ENCODE peak calls at places on chromosomes 7 and 10, in four cellular contexts. C is H9, V is H1, L is mesendoderm. N is an unnamed sample. For H3K79me2, the result is how much of the 10 kb centered on the place peaks cover.

GRCh38 chr10:11874568-11875182 is 51.5 kb downstream of the PROSER2 start:
- DNase-seq in C (peak), V (no peak), L (peak), N (peak)

GRCh38 chr10:116817780-116818343 is 31.4 kb upstream of the ENO4 start:
- DNase-seq in C (no peak), V (no peak), L (no peak), N (no peak)

GRCh38 chr7:387132-388022 is 97.4 kb downstream of the FOXL3 start:
- DNase-seq in C (no peak), V (no peak), L (no peak), N (no peak)

GRCh38 chr7:47153076-47153475 is 428.8 kb downstream of the TNS3 start:
- DNase-seq in C (no peak), V (no peak), L (no peak), N (peak)

GRCh38 chr10:70478191-70479160 is at the start of gene PALD1:
- DNase-seq in C (peak), V (no peak), L (peak), N (peak)

GRCh38 chr10:121578965-121579364 is 19.3 kb downstream of the FGFR2 start:
- DNase-seq in C (no peak), V (no peak), L (no peak), N (no peak)

GRCh38 chr10:132884691-132885271 is 57.6 kb downstream of the CFAP46 start:
- DNase-seq in C (no peak), V (no peak), L (no peak), N (no peak)

GRCh38 chr7:134943785-134944400 is 42.4 kb upstream of the AGBL3 start:
- DNase-seq in C (no peak), V (no peak), L (no peak), N (peak)

GRCh38 chr10:60549686-60550085 is 160.0 kb upstream of the ANK3 start:
- DNase-seq in C (no peak), V (no peak), L (peak), N (peak)

GRCh38 chr7:87339373-87339897 is 6.0 kb upstream of the CROT start:
- DNase-seq in C (no peak), V (no peak), L (no peak), N (no peak)

GRCh38 chr7:728602-729001 is 1.5 kb upstream of the PRKAR1B start:
- DNase-seq in C (no peak), V (no peak), L (no peak), N (no peak)

GRCh38 chr7:98398567-98399372 is 2.1 kb downstream of the BAIAP2L1 start:
- DNase-seq in C (no peak), V (no peak), L (peak), N (no peak)

GRCh38 chr7:115087437-115087836 is 165.5 kb downstream of the MDFIC start:
- DNase-seq in C (no peak), V (peak), L (peak), N (peak)

GRCh38 chr10:6208781-6209235 is 6.1 kb downstream of the PFKFB3 start:
- DNase-seq in C (peak), V (no peak), L (no peak), N (no peak)

GRCh38 chr10:131137223-131137622 is 174.3 kb downstream of the TCERG1L start:
- DNase-seq in C (no peak), V (no peak), L (no peak), N (no peak)

GRCh38 chr7:137160236-137160635 is 183.3 kb downstream of the PTN start:
- DNase-seq in C (no peak), V (no peak), L (no peak), N (no peak)

GRCh38 chr7:115694424-115694823 is 336.1 kb downstream of the TFEC start:
- DNase-seq in C (no peak), V (no peak), L (no peak), N (no peak)

GRCh38 chr10:30510184-30510931 is 76.4 kb downstream of the MAP3K8 start:
- DNase-seq in C (no peak), V (no peak), L (no peak), N (peak)

GRCh38 chr7:28922618-28923331 is 35.4 kb downstream of the TRIL start:
- DNase-seq in C (peak), V (peak), L (peak), N (peak)

GRCh38 chr10:132402781-132403241 is 5.8 kb downstream of the PWWP2B start:
- DNase-seq in C (no peak), V (no peak), L (no peak), N (no peak)

GRCh38 chr7:69880848-69881247 is 282.6 kb downstream of the AUTS2 start:
- DNase-seq in C (no peak), V (no peak), L (no peak), N (no peak)

GRCh38 chr7:67918158-67918557 is 921.5 kb downstream of the TYW1 start:
- DNase-seq in C (no peak), V (no peak), L (peak), N (no peak)

GRCh38 chr7:70681847-70682350 is 450.0 kb upstream of the GALNT17 start:
- DNase-seq in C (no peak), V (no peak), L (no peak), N (no peak)

GRCh38 chr7:54719425-54719824 is 39.6 kb downstream of the SEC61G start:
- DNase-seq in C (no peak), V (no peak), L (no peak), N (no peak)

GRCh38 chr7:50397320-50397970 is 52.7 kb downstream of the FIGNL1 start:
- DNase-seq in C (no peak), V (no peak), L (no peak), N (no peak)

GRCh38 chr7:151990567-151990966 is 34.3 kb downstream of the GALNTL5 start:
- DNase-seq in C (no peak), V (no peak), L (peak), N (no peak)

GRCh38 chr7:45975367-45975766 is 54.3 kb upstream of the IGFBP3 start:
- DNase-seq in C (no peak), V (no peak), L (no peak), N (no peak)

GRCh38 chr10:75475470-75476182 is 44.2 kb downstream of the LRMDA start:
- DNase-seq in C (peak), V (no peak), L (no peak), N (no peak)

DNA sequence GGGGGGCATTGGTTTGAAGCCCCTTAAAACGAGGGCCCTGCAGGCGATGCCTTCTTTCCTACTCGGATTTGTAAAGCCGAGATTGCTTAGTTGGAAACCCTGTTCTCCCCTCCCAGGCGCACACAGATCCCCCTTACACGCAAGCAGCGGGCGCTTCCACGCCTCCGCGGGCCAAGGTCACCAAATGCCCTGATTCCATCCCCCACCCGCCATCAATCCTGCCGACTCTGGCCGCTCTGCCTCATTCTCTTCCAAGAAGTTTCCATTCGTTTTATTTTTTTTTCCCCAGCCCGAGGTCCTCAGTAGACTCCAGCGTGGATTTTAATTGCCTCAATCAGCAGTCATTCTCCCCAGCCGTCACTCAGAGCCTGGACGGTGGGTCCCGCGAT is 1.0 kb upstream of the GAD2 start:
- DNase-seq in C (no peak), V (no peak), L (no peak), N (no peak)
- H3K4me2 ChIP-seq in C (peak), V (peak), L (peak), N (peak)

GRCh38 chr7:37428681-37429434 is 19.8 kb downstream of the ELMO1 start:
- DNase-seq in C (no peak), V (no peak), L (no peak), N (no peak)

GRCh38 chr7:37430644-37431043 is 18.0 kb downstream of the ELMO1 start:
- DNase-seq in C (no peak), V (no peak), L (no peak), N (no peak)

GRCh38 chr7:37430126-37430525 is 18.5 kb downstream of the ELMO1 start:
- DNase-seq in C (no peak), V (no peak), L (no peak), N (no peak)

GRCh38 chr7:37431413-37431812 is 17.3 kb downstream of the ELMO1 start:
- DNase-seq in C (no peak), V (no peak), L (no peak), N (no peak)

GRCh38 chr7:37429435-37429791 is 19.3 kb downstream of the ELMO1 start:
- DNase-seq in C (no peak), V (no peak), L (no peak), N (no peak)
- H3K79me2 ChIP-seq in C (under half), V (under half), L (under half), N (under half)

DNA sequence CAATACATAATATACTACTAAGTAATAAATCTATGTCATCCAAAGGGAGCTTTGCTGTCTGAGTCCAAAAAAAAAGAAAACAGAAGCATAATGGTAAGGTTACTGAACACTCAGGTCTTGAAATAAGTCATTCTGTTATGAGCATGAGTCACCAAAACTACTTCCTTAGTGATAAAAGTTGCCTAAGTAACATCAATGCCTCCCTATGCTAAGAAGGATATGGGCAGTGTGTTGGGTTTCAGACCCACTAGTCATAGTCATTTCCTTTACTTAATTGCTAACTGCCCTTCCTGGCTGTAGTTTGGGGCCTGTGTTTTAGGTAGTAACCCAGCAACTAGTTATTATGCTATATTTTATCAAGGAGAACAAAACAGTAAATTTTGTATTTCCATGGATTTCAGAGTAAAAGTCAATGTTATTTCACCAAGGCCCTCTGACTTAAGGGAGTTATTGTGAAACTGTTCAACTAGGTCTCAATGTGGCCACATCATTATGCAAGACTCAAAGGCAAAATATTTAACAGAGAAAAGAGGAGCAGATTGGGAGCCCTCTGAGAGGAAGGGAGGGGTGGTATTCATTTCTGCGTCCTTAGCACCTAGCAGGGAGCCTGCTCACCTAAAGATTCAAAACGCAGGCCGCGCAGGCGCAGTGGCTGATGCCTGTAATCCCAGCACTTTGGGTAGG is 11.7 kb upstream of the VIM start:
- DNase-seq in C (peak), V (no peak), L (peak), N (peak)
- H2BK120ac ChIP-seq in C (no peak), V (no peak), L (no peak), N (peak)

GRCh38 chr7:27210441-27211083 is 10.7 kb upstream of the HOXA13 start:
- DNase-seq in C (peak), V (no peak), L (peak), N (no peak)
- H3K4me2 ChIP-seq in C (no peak), V (no peak), L (no peak), N (peak)

GRCh38 chr10:80203835-80204148 is 1.5 kb downstream of the ANXA11 start:
- DNase-seq in C (no peak), V (no peak), L (no peak), N (no peak)

GRCh38 chr10:80202934-80203834 is 2.2 kb downstream of the ANXA11 start:
- DNase-seq in C (peak), V (peak), L (peak), N (peak)

GRCh38 chr10:80204801-80205477 is 398 bp downstream of the ANXA11 start:
- DNase-seq in C (no peak), V (no peak), L (peak), N (peak)

GRCh38 chr10:80205478-80206276 is at the start of gene ANXA11:
- DNase-seq in C (peak), V (peak), L (peak), N (peak)

DNA sequence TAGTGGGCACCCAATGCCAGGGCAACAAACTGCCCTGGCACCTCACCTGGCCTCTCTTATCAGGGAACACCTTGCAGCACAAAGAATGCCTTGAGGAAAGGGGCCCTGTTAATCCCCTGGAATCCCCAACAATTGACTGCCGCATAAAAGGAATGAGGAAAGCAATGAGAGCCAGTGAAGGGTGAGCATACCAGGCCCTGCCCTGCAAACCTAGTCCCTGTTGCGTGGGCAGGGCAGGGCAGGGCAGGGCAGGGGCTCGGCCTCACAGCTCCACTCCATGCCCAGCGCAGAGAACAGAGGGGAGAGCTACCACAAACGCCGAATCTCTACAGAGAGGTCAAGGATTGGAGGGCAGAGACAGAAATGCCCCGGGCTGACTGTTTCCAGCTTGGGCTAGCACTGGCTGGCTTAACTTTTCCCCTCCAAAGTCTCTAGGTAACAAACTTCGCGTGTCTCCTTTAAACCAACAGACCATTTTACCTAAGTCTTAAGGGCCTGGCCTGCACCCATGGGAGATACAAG is 1.1 kb downstream of the ANXA11 start:
- DNase-seq in C (no peak), V (no peak), L (peak), N (peak)
- H3K79me2 ChIP-seq in C (under half), V (under half), L (under half), N (under half)

GRCh38 chr10:33136271-33136670 is 178.2 kb upstream of the ITGB1 start:
- DNase-seq in C (no peak), V (no peak), L (no peak), N (no peak)
- H2BK120ac ChIP-seq in C (no peak), V (no peak), L (no peak), N (no peak)

GRCh38 chr10:72223743-72224101 is 7.6 kb upstream of the ASCC1 start:
- DNase-seq in C (no peak), V (no peak), L (no peak), N (no peak)

GRCh38 chr10:72228318-72228751 is 12.3 kb upstream of the ASCC1 start:
- DNase-seq in C (no peak), V (no peak), L (peak), N (no peak)

GRCh38 chr10:72226418-72227027 is 10.4 kb upstream of the ASCC1 start:
- DNase-seq in C (no peak), V (no peak), L (no peak), N (no peak)

GRCh38 chr10:72229261-72230251 is 13.5 kb upstream of the ASCC1 start:
- DNase-seq in C (no peak), V (no peak), L (peak), N (no peak)

DNA sequence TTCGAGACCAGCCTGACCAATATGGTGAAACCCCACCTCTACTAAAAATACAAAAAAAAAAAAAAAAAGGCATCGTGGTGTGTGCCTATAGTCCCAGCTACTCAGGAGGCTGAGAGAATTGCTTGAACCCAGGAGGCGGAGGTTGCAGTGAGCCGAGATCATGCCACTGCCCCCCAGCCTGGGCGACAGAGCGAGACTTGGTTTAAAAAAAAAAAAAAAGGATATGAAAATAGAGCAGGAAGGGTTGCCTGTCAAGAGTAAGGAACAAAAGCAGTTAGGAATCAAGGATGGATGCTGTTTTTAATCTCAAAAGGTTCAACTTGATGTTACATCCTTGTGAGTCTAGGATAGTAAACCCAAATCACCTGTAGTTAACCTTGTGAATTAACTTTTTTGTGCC is 11.8 kb upstream of the ASCC1 start:
- DNase-seq in C (no peak), V (no peak), L (no peak), N (no peak)
- H3K4me2 ChIP-seq in C (no peak), V (no peak), L (no peak), N (no peak)

DNA sequence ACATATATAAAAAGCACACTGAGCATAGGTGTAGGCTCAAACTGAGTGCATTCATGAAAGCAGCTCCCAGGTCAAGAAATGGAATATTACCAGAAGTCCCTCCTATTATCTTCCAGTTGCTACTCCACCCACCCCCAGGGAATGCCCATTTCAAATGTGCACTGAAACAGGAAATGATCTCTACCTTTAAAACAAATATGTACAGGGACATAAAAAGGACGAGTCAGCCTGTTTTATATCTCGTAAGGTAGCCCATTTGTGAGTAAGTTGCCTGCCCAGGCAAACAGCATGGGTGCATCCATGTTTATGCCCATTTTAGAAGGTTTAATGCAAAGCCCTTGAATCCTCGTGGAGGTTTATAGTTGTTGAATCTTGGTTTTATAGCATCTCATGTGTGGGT is 10.4 kb downstream of the FFAR4 start:
- DNase-seq in C (no peak), V (no peak), L (no peak), N (no peak)
- H3K79me2 ChIP-seq in C (under half), V (under half), L (under half), N (under half)

DNA sequence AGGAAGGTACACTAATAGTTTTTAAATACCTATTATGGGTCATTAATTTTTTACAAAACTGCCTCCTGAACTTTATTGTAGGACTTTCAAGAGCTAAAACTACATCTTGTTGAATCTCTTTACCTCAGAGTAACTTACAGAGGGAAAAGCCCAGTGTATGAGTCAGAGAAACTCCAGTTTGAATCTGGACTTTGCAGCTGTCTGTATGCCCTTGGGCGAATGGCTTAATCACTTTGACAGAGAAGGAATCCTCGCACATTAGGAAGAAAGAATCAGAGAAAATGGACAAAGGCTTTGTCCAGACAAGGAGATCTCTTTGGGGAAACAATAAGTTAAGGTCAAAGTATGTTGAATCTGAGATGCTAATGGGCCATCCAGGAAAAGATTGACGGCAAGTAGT is 484.3 kb upstream of the CELF2 start:
- DNase-seq in C (no peak), V (no peak), L (no peak), N (no peak)
- H2BK120ac ChIP-seq in C (no peak), V (no peak), L (no peak), N (no peak)